ENCODE peak calls at places on chromosomes 2 and 18, in nine cellular contexts. Z, O, E, U, F, Q, I, S and J are unnamed samples.

GRCh38 chr2:138084206-138084605 is 119.9 kb downstream of the HNMT start:
- DNase-seq in Z (no peak), O (no peak), E (no peak), U (no peak), F (no peak), Q (no peak), I (no peak), S (no peak), J (no peak)

GRCh38 chr2:57877811-57878572 is 168.6 kb upstream of the VRK2 start:
- DNase-seq in Z (no peak), O (no peak), E (no peak), U (no peak), F (no peak), Q (no peak), I (no peak), S (no peak), J (no peak)

GRCh38 chr2:43526994-43527393 is 68.8 kb downstream of the THADA start:
- DNase-seq in Z (no peak), O (no peak), E (no peak), U (no peak), F (no peak), Q (no peak), I (no peak), S (no peak), J (no peak)

GRCh38 chr18:54647176-54647575 is 56.1 kb downstream of the DYNAP start:
- DNase-seq in Z (peak; percentile 17), O (no peak), E (peak; percentile 66), U (no peak), F (no peak), Q (peak; percentile 35), I (no peak), S (no peak), J (no peak)

GRCh38 chr2:43343573-43344304 is 117.3 kb upstream of the ZFP36L2 start:
- DNase-seq in Z (peak; percentile 91), O (peak; percentile 92), E (peak; percentile 33), U (no peak), F (peak; percentile 90), Q (peak; percentile 94), I (no peak), S (no peak), J (no peak)

GRCh38 chr2:113886479-113887383 is 3.2 kb upstream of the ACTR3 start:
- DNase-seq in Z (no peak), O (no peak), E (peak; percentile 51), U (no peak), F (peak; percentile 92), Q (peak; percentile 80), I (peak; percentile 72), S (peak; percentile 89), J (no peak)

GRCh38 chr18:363327-364115 is 95.7 kb upstream of the THOC1 start:
- DNase-seq in Z (no peak), O (no peak), E (peak; percentile 60), U (no peak), F (peak; percentile 94), Q (peak; percentile 90), I (no peak), S (no peak), J (no peak)

GRCh38 chr18:48193521-48194251 is 215.5 kb downstream of the ZBTB7C start:
- DNase-seq in Z (peak; percentile 89), O (no peak), E (no peak), U (no peak), F (no peak), Q (no peak), I (no peak), S (no peak), J (no peak)

GRCh38 chr2:231926761-231927565 is 767 bp upstream of the NPPC start:
- DNase-seq in Z (peak; percentile 61), O (peak; percentile 54), E (no peak), U (no peak), F (no peak), Q (no peak), I (peak; percentile 42), S (peak; percentile 15), J (no peak)

GRCh38 chr2:47737191-47737975 is 45.6 kb upstream of the MSH6 start:
- DNase-seq in Z (no peak), O (no peak), E (peak; percentile 22), U (no peak), F (peak; percentile 7), Q (no peak), I (no peak), S (no peak), J (no peak)

GRCh38 chr2:37786854-37787253 is 115.4 kb upstream of the CDC42EP3 start:
- DNase-seq in Z (peak; percentile 74), O (no peak), E (peak; percentile 97), U (no peak), F (no peak), Q (no peak), I (peak; percentile 52), S (peak; percentile 34), J (no peak)

GRCh38 chr2:79982445-79982844 is 322.1 kb downstream of the LRRTM1 start:
- DNase-seq in Z (no peak), O (no peak), E (peak; percentile 55), U (no peak), F (no peak), Q (no peak), I (no peak), S (no peak), J (peak; percentile 11)

GRCh38 chr2:104861295-104862060 is 7.6 kb downstream of the POU3F3 start:
- DNase-seq in Z (no peak), O (no peak), E (no peak), U (no peak), F (no peak), Q (no peak), I (no peak), S (no peak), J (no peak)

GRCh38 chr2:64698668-64699444 is 45.1 kb upstream of the SERTAD2 start:
- DNase-seq in Z (no peak), O (no peak), E (peak; percentile 39), U (no peak), F (peak; percentile 86), Q (peak; percentile 90), I (no peak), S (no peak), J (no peak)

GRCh38 chr2:28465148-28465885 is 30.5 kb upstream of the PLB1 start:
- DNase-seq in Z (no peak), O (no peak), E (no peak), U (no peak), F (peak; percentile 75), Q (no peak), I (no peak), S (no peak), J (no peak)

GRCh38 chr2:10141736-10142639 is 19.4 kb downstream of the RRM2 start:
- DNase-seq in Z (peak; percentile 34), O (no peak), E (peak; percentile 28), U (no peak), F (no peak), Q (no peak), I (no peak), S (no peak), J (no peak)
- TF ChIP-seq CTCF in Z (peak; percentile 63), O (peak; percentile 20), E (peak; percentile 52), U (peak; percentile 52), F (peak; percentile 49), Q (peak; percentile 64), I (peak; percentile 49), S (peak; percentile 77), J (peak; percentile 64)

GRCh38 chr2:27087823-27088410 is 1.3 kb downstream of the KHK start:
- DNase-seq in Z (no peak), O (no peak), E (no peak), U (no peak), F (no peak), Q (no peak), I (no peak), S (no peak), J (no peak)

GRCh38 chr2:27085670-27086089 is 892 bp upstream of the KHK start:
- DNase-seq in Z (peak; percentile 73), O (peak; percentile 94), E (peak; percentile 72), U (no peak), F (peak; percentile 68), Q (peak; percentile 70), I (peak; percentile 88), S (no peak), J (peak; percentile 43)

GRCh38 chr2:27085062-27085669 is 1.4 kb upstream of the KHK start:
- DNase-seq in Z (no peak), O (no peak), E (no peak), U (no peak), F (no peak), Q (no peak), I (no peak), S (no peak), J (no peak)

GRCh38 chr2:27086090-27086721 is 366 bp upstream of the KHK start:
- DNase-seq in Z (peak; percentile 95), O (peak; percentile 97), E (peak; percentile 92), U (peak; percentile 93), F (peak; percentile 86), Q (peak; percentile 91), I (peak; percentile 96), S (peak; percentile 50), J (peak; percentile 100)

GRCh38 chr2:27086722-27087446 is at the start of gene KHK:
- DNase-seq in Z (peak; percentile 36), O (peak; percentile 81), E (peak; percentile 46), U (no peak), F (no peak), Q (peak; percentile 27), I (peak; percentile 75), S (no peak), J (peak; percentile 25)
- TF ChIP-seq CTCF in Z (no peak), O (no peak), E (no peak), U (peak; percentile 67), F (no peak), Q (no peak), I (peak; percentile 38), S (no peak), J (no peak)

GRCh38 chr2:12990523-12990922 is 273.8 kb downstream of the TRIB2 start:
- DNase-seq in Z (no peak), O (no peak), E (no peak), U (no peak), F (no peak), Q (no peak), I (no peak), S (no peak), J (no peak)
- TF ChIP-seq CTCF in Z (no peak), O (no peak), E (peak; percentile 25), U (no peak), F (peak; percentile 39), Q (no peak), I (no peak), S (peak; percentile 13), J (peak; percentile 42)

GRCh38 chr2:216018709-216019108 is 5.4 kb upstream of the MREG start:
- DNase-seq in Z (no peak), O (no peak), E (no peak), U (no peak), F (no peak), Q (no peak), I (no peak), S (no peak), J (no peak)

GRCh38 chr2:216024779-216025178 is 11.4 kb upstream of the MREG start:
- DNase-seq in Z (no peak), O (no peak), E (no peak), U (no peak), F (no peak), Q (no peak), I (no peak), S (no peak), J (no peak)

GRCh38 chr2:216017365-216017764 is 4.0 kb upstream of the MREG start:
- DNase-seq in Z (no peak), O (no peak), E (peak; percentile 91), U (no peak), F (peak; percentile 25), Q (no peak), I (no peak), S (no peak), J (no peak)

GRCh38 chr2:216021768-216022167 is 8.4 kb upstream of the MREG start:
- DNase-seq in Z (no peak), O (no peak), E (no peak), U (no peak), F (no peak), Q (no peak), I (no peak), S (no peak), J (no peak)

GRCh38 chr2:216023055-216023648 is 9.8 kb upstream of the MREG start:
- DNase-seq in Z (peak; percentile 46), O (no peak), E (peak; percentile 70), U (no peak), F (peak; percentile 58), Q (peak; percentile 58), I (no peak), S (no peak), J (peak; percentile 36)
- TF ChIP-seq CTCF in Z (peak; percentile 41), O (peak; percentile 55), E (peak; percentile 55), U (peak; percentile 47), F (peak; percentile 85), Q (peak; percentile 70), I (peak; percentile 60), S (peak; percentile 59), J (peak; percentile 73)